ENCODE peak calls at places on chromosomes 5 and 9, in six cellular contexts. T is HCT116, A is GM23248, H is PC-3, Y is hepatocyte, D is MM.1S. Z is an unnamed sample. For H3K9me3, the result is how much of the 10 kb centered on the place peaks cover.

GRCh38 chr9:6305954-6306563 is 22.1 kb upstream of the TPD52L3 start:
- DNase-seq in T (peak), A (peak), H (peak), Y (peak), D (peak), Z (peak)

GRCh38 chr9:86965627-86966395 is 18.5 kb upstream of the GAS1 start:
- DNase-seq in T (no peak), A (peak), H (no peak), Y (no peak), D (no peak), Z (no peak)

GRCh38 chr5:53571403-53571802 is 11.0 kb downstream of the NDUFS4 start:
- DNase-seq in T (no peak), A (no peak), H (no peak), Y (no peak), D (no peak), Z (no peak)

GRCh38 chr9:90726215-90726614 is 75.4 kb upstream of the SYK start:
- DNase-seq in T (no peak), A (no peak), H (peak), Y (no peak), D (no peak), Z (peak)

GRCh38 chr9:14021871-14022525 is 291.9 kb downstream of the NFIB start:
- DNase-seq in T (no peak), A (peak), H (no peak), Y (no peak), D (no peak), Z (no peak)

GRCh38 chr9:15513335-15513734 is 2.6 kb upstream of the PSIP1 start:
- DNase-seq in T (peak), A (peak), H (peak), Y (no peak), D (no peak), Z (peak)

GRCh38 chr5:67732921-67733320 is 482.6 kb upstream of the PIK3R1 start:
- DNase-seq in T (no peak), A (no peak), H (no peak), Y (no peak), D (no peak), Z (no peak)

GRCh38 chr5:55324815-55325418 is 17.1 kb downstream of the MTREX start:
- DNase-seq in T (peak), A (peak), H (peak), Y (peak), D (peak), Z (peak)

GRCh38 chr5:73631500-73631899 is 5.5 kb downstream of the ARHGEF28 start:
- DNase-seq in T (no peak), A (no peak), H (no peak), Y (no peak), D (no peak), Z (no peak)

GRCh38 chr9:112043423-112043822 is 131.7 kb downstream of the SUSD1 start:
- DNase-seq in T (no peak), A (peak), H (no peak), Y (no peak), D (no peak), Z (no peak)

GRCh38 chr9:4866239-4866969 is 73.7 kb downstream of the RCL1 start:
- DNase-seq in T (no peak), A (peak), H (peak), Y (no peak), D (no peak), Z (no peak)

GRCh38 chr9:22158275-22158674 is 149.2 kb upstream of the CDKN2B start:
- DNase-seq in T (no peak), A (no peak), H (peak), Y (no peak), D (no peak), Z (no peak)

GRCh38 chr5:94218374-94218773 is 400.0 kb downstream of the KIAA0825 start:
- DNase-seq in T (no peak), A (peak), H (peak), Y (no peak), D (no peak), Z (no peak)

GRCh38 chr5:72363146-72363802 is 43.1 kb downstream of the PTCD2 start:
- DNase-seq in T (peak), A (peak), H (peak), Y (no peak), D (no peak), Z (no peak)

GRCh38 chr5:111070272-111071134 is 1.0 kb upstream of the TSLP start:
- DNase-seq in T (no peak), A (peak), H (no peak), Y (peak), D (no peak), Z (peak)

GRCh38 chr9:107070591-107070990 is 207.6 kb downstream of the ZNF462 start:
- DNase-seq in T (no peak), A (no peak), H (no peak), Y (no peak), D (no peak), Z (peak)

GRCh38 chr9:107064378-107064777 is 201.4 kb downstream of the ZNF462 start:
- DNase-seq in T (no peak), A (no peak), H (no peak), Y (no peak), D (no peak), Z (no peak)

GRCh38 chr9:107068581-107068980 is 205.6 kb downstream of the ZNF462 start:
- DNase-seq in T (no peak), A (no peak), H (no peak), Y (peak), D (no peak), Z (no peak)

GRCh38 chr9:107067715-107068416 is 204.9 kb downstream of the ZNF462 start:
- DNase-seq in T (no peak), A (no peak), H (no peak), Y (peak), D (no peak), Z (no peak)
- TF ChIP-seq EZH2 in T (no peak), A (no peak), H (no peak), Y (no peak), D (no peak), Z (no peak)

DNA sequence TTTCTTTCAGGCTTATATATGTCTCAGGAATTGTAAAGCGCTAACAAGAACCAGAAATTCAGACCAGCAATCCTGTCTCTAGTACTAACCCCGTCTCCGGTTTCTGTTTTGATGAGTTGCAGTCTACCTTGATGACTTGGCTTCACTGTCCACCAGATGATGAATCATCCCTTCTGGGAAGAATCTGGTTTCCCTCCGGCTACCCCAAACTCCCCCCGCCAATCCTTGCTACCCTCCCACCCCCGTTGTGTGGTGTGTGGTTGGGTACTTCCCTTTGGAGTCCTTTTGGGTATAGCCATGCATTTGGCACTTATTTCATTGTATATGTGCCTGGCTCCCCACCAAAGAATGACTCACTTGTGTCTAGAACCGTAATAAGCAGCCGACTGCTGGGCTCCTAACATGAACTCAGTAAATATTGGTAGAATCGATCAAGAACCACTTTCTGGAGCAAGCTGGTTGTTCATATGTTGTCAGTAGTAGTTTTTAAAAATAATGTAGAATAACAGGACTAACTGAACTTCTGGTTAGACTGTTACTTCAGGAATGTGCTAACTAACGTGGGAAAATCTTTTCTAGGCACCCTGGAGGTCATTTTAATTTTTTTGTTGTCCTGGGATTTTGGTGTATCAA is 8.3 kb upstream of the TGFBI start:
- DNase-seq in T (peak), A (peak), H (peak), Y (peak), D (no peak), Z (no peak)
- TF ChIP-seq EZH2phosphoT487 in T (no peak), A (no peak), H (no peak), Y (no peak), D (no peak), Z (no peak)

GRCh38 chr5:179080724-179081123 is 20.6 kb downstream of the ZNF354C start:
- DNase-seq in T (no peak), A (no peak), H (no peak), Y (no peak), D (no peak), Z (no peak)

GRCh38 chr5:179079165-179079987 is 19.2 kb downstream of the ZNF354C start:
- DNase-seq in T (no peak), A (peak), H (no peak), Y (no peak), D (no peak), Z (no peak)
- H3K9me3 ChIP-seq in T (under half), A (under half), H (under half), Y (half or more), D (under half), Z (half or more)

GRCh38 chr5:558871-559503 is 34.7 kb upstream of the SLC9A3 start:
- DNase-seq in T (no peak), A (no peak), H (no peak), Y (no peak), D (no peak), Z (no peak)

GRCh38 chr5:556909-557441 is 32.7 kb upstream of the SLC9A3 start:
- DNase-seq in T (no peak), A (no peak), H (no peak), Y (peak), D (no peak), Z (no peak)

GRCh38 chr5:558326-558725 is 34.1 kb upstream of the SLC9A3 start:
- DNase-seq in T (no peak), A (no peak), H (no peak), Y (no peak), D (no peak), Z (no peak)

GRCh38 chr5:560792-561166 is 36.5 kb upstream of the SLC9A3 start:
- DNase-seq in T (no peak), A (no peak), H (no peak), Y (no peak), D (no peak), Z (no peak)

DNA sequence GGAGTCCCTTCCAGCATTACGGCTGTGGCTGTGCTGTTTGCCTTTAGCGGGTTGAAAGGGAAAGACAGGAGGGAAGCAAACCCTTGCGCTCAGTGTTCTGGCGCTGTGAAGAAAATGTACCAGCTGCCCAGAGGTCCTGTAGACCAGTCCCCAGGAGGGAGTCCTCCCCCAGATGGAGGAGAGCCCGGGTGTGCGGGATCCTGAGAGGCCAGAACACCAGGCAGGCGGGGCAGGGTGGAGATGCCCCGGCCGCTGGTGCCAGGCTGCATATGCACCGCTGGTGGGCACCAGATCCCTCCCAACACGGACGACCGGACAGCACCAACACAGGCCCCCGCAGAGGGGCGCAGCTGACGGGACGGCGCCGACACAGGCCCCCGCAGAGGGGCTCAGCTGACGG is 37.2 kb upstream of the SLC9A3 start:
- DNase-seq in T (no peak), A (no peak), H (no peak), Y (no peak), D (no peak), Z (no peak)
- TF ChIP-seq EZH2 in T (no peak), A (no peak), H (no peak), Y (no peak), D (no peak), Z (no peak)

GRCh38 chr9:114125614-114126013 is 26.5 kb upstream of the KIF12 start:
- DNase-seq in T (no peak), A (no peak), H (no peak), Y (no peak), D (no peak), Z (no peak)
- TF ChIP-seq EZH2phosphoT487 in T (no peak), A (no peak), H (no peak), Y (no peak), D (no peak), Z (no peak)

GRCh38 chr9:109047259-109047658 is 34.0 kb upstream of the CTNNAL1 start:
- DNase-seq in T (no peak), A (no peak), H (no peak), Y (no peak), D (no peak), Z (no peak)
- H3K9me3 ChIP-seq in T (under half), A (under half), H (under half), Y (under half), D (under half), Z (under half)

GRCh38 chr9:34624475-34624984 is 4.2 kb upstream of the DCTN3 start:
- DNase-seq in T (no peak), A (no peak), H (no peak), Y (no peak), D (no peak), Z (peak)

GRCh38 chr9:34620061-34620994 is at the start of gene DCTN3:
- DNase-seq in T (peak), A (peak), H (peak), Y (peak), D (peak), Z (peak)

GRCh38 chr9:34627716-34628655 is 880 bp downstream of the ARID3C start:
- DNase-seq in T (no peak), A (no peak), H (no peak), Y (no peak), D (no peak), Z (no peak)

GRCh38 chr9:34625087-34625486 is 3.8 kb downstream of the ARID3C start:
- DNase-seq in T (no peak), A (no peak), H (no peak), Y (no peak), D (no peak), Z (no peak)

GRCh38 chr9:34623386-34624235 is 3.3 kb upstream of the DCTN3 start:
- DNase-seq in T (no peak), A (no peak), H (no peak), Y (no peak), D (no peak), Z (no peak)
- TF ChIP-seq EZH2 in T (no peak), A (peak), H (no peak), Y (no peak), D (no peak), Z (no peak)

DNA sequence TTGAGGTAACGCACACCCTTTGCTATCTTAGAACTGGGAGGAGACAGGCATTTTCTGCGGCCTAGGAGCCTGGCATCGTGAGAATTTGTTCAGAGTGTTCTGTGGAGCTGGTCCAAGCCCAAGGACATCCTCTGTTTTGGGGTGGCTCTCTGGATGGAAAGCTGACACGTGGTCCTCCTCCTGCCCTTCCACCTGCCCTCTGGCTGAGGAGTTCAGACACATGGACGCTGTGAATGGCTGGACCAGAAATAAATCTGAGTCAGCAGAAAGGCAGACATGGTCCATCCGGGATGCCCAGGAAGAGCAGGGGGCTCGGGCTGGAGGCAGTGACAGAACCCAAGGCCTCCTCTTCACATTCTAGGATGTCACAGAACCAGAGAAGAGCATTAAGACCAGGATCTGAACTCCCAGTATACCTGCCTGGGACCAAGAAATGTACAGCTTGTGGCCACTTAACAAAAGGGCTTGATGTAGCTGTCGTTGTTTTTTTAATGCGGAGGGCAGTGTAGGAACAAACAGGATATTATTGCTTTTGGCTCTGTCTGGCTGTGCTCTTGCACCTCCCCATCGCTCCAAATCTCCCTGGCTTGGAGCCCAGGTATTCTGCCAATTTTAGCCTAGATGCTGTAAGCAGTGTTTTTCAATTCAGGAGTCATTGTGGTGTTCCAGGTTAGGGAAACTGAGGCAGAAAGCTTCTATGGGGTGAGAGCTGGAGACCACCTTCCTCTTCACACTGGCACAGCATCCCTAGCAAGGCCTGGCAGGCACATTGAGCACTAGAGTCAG is 2.4 kb downstream of the CKMT2 start:
- DNase-seq in T (no peak), A (no peak), H (no peak), Y (no peak), D (no peak), Z (no peak)
- TF ChIP-seq EZH2phosphoT487 in T (no peak), A (no peak), H (no peak), Y (no peak), D (no peak), Z (no peak)